ENCODE peak calls at places on chromosomes 13 and 19, in eight cellular contexts. U is GM12878, X is Panc1, Z is HCT116, E is K562, C is HepG2, Y is upper lobe of left lung, G is GM23338. B is an unnamed sample. For H3K4me1, the result is how much of the 10 kb centered on the place peaks cover.

GRCh38 chr19:55245236-55245904 is 13.4 kb downstream of the PPP6R1 start:
- ATAC-seq in G (no peak), Z (no peak), X (no peak), C (no peak), E (no peak), Y (no peak), U (no peak), B (no peak)

GRCh38 chr19:13284929-13285928 is 135.0 kb downstream of the IER2 start:
- ATAC-seq in G (no peak), C (no peak), U (no peak), Z (no peak), X (no peak), Y (no peak), E (no peak), B (no peak)

GRCh38 chr13:109215377-109215776 is 571.0 kb downstream of the IRS2 start:
- ATAC-seq in C (no peak), Y (no peak), E (no peak), X (no peak), G (no peak), U (peak), Z (no peak), B (no peak)

GRCh38 chr19:24140099-24140498 is 53.1 kb downstream of the ZNF254 start:
- ATAC-seq in Y (no peak), X (no peak), Z (no peak), U (no peak), G (no peak), C (peak), E (no peak), B (peak)

GRCh38 chr13:103222683-103223082 is 156.5 kb upstream of the SLC10A2 start:
- ATAC-seq in E (no peak), C (no peak), X (no peak), Y (no peak), Z (no peak), G (no peak), U (no peak), B (no peak)

GRCh38 chr19:24052811-24053210 is 34.2 kb upstream of the ZNF254 start:
- ATAC-seq in U (no peak), Y (no peak), Z (no peak), G (no peak), C (no peak), E (no peak), X (no peak), B (no peak)

GRCh38 chr19:57599377-57599760 is 316 bp upstream of the ZNF530 start:
- ATAC-seq in G (no peak), C (no peak), X (no peak), Y (no peak), Z (no peak), E (no peak), U (no peak), B (no peak)

GRCh38 chr13:113828282-113828825 is 35.5 kb downstream of the GAS6 start:
- ATAC-seq in X (no peak), Z (no peak), C (no peak), U (no peak), E (no peak), Y (no peak), G (no peak), B (no peak)

GRCh38 chr13:112474869-112475268 is 98.7 kb downstream of the SPACA7 start:
- ATAC-seq in E (no peak), Z (no peak), X (no peak), Y (no peak), C (no peak), G (peak), U (no peak), B (no peak)

GRCh38 chr19:3857449-3858003 is 11.3 kb downstream of the ZFR2 start:
- ATAC-seq in X (peak), Y (no peak), Z (no peak), C (no peak), U (peak), E (no peak), G (no peak), B (no peak)

GRCh38 chr13:70964124-70964523 is 855.9 kb upstream of the KLHL1 start:
- ATAC-seq in Z (peak), G (no peak), U (peak), E (no peak), Y (no peak), C (peak), X (no peak), B (no peak)

GRCh38 chr13:18992791-18993190 is 188.8 kb downstream of the TUBA3C start:
- ATAC-seq in G (no peak), C (no peak), Z (no peak), Y (no peak), U (no peak), X (no peak), E (no peak), B (no peak)

GRCh38 chr13:50810998-50811397 is 32.5 kb downstream of the DLEU7 start:
- ATAC-seq in U (peak), Y (no peak), X (no peak), E (no peak), C (no peak), Z (no peak), G (no peak), B (no peak)

DNA sequence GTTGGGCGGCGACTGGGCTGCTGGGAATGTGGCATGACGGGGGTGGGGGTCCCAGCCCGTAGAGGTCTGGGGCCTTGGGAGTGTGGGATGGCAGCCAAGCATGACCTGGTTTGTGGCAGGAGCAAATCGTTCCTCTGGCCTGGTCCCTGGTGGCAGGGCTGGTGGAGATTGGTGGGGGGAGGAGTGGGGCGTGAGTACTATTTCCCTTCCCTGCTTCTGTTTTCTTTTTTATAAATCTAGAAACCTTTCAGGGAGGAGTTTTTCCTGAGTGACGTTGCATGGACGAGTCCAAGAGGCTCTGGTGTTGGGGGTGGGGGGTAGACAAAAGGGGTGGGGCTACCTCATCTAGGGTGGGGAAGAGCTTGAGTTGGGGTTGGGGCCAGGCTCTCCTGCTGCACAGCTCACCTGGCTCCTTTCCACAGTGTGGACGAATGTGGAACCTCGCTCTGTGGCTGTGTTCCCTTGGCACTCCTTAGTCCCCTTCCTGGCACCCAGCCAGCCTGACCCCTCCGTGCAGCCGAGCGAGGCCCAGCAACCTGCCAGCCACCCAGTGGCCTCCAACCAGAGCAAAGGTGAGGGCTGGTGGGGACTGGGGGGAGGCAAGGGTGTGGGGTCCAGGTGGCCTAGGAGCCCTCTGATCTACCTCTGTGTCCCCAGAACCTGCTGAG is 15.4 kb upstream of the PRR19 start:
- ATAC-seq in C (no peak), Z (no peak), Y (no peak), X (no peak), E (no peak), G (no peak), U (no peak), B (no peak)
- H3K4me1 ChIP-seq in C (under half), Z (under half), Y (under half), X (under half), E (half or more), G (under half), U (under half), B (under half)

GRCh38 chr19:8485561-8486371 is 16.7 kb downstream of the PRAM1 start:
- ATAC-seq in C (no peak), E (no peak), G (no peak), Z (no peak), Y (no peak), U (no peak), X (no peak), B (no peak)

GRCh38 chr19:8488351-8488750 is 14.1 kb downstream of the PRAM1 start:
- ATAC-seq in G (no peak), Z (no peak), U (no peak), X (no peak), C (no peak), E (no peak), Y (no peak), B (no peak)

GRCh38 chr19:8486661-8487136 is 15.7 kb downstream of the PRAM1 start:
- ATAC-seq in X (no peak), Y (no peak), E (no peak), Z (no peak), G (no peak), C (no peak), U (no peak), B (no peak)

GRCh38 chr19:8489591-8490394 is 12.6 kb downstream of the PRAM1 start:
- ATAC-seq in G (peak), U (peak), E (peak), Z (peak), C (peak), Y (no peak), X (peak), B (no peak)

DNA sequence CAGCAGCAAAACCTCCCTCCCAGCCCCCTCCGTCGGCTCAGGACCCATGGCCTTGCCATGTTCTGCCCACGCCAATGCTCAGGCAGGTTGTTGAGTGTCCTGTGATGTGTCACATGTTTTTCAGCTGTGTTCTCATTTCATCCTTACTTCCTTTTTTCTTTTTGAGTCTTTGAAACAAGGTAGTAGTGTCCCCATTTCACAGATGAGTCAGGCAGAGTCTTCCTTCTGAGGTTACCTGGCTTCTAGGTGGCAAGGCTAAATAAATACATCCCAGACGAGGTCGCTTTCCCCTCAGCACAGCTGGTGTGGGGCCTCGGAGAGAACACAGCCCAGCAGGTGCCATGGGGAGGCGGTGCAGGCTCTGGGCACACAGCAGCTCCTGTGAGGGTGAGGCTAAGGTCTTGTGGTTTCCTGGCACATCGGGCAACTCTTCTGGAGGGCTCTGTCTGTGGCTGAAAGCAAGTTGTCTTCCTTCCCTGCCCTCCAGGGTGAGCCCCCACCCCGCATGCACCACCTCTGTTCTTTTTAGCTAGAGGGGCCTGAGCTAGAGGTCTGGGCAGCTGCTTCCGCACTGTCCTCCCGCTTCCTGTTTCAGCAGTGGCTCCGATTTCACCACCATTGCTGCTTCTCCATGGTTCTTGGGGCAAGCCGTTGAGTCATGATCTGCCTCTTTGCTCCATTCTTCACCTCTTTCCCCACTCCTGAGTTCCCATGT is 15.1 kb downstream of the PRAM1 start:
- ATAC-seq in X (no peak), C (no peak), Z (no peak), U (no peak), Y (peak), E (no peak), G (no peak), B (peak)
- TF ChIP-seq POLR2AphosphoS5 in X (no peak), C (no peak), Z (no peak), U (peak), Y (peak), E (no peak), G (no peak), B (no peak)

DNA sequence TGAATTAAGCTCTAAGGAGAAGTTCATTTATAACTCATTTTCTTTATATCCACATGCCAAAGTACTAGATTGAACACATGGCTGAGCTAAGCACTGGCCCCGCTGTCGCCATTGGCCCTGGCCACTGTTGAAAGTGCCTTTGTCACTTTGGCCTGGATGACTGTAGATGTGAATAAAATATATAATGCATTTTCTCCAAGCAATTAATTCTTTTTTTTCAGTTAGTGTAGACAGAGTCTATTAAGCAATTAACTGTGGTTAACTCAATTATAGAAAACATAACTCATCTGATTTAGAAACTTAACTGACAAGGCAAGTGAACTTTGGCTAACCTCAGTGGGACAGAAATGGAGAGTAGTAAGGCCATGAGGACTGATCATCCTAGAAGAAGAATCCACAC is 965.6 kb downstream of the EFNB2 start:
- ATAC-seq in C (no peak), E (no peak), Z (no peak), U (no peak), G (no peak), X (no peak), Y (no peak), B (no peak)
- H3K4me1 ChIP-seq in C (under half), E (under half), Z (under half), U (under half), G (under half), X (under half), Y (under half), B (under half)

DNA sequence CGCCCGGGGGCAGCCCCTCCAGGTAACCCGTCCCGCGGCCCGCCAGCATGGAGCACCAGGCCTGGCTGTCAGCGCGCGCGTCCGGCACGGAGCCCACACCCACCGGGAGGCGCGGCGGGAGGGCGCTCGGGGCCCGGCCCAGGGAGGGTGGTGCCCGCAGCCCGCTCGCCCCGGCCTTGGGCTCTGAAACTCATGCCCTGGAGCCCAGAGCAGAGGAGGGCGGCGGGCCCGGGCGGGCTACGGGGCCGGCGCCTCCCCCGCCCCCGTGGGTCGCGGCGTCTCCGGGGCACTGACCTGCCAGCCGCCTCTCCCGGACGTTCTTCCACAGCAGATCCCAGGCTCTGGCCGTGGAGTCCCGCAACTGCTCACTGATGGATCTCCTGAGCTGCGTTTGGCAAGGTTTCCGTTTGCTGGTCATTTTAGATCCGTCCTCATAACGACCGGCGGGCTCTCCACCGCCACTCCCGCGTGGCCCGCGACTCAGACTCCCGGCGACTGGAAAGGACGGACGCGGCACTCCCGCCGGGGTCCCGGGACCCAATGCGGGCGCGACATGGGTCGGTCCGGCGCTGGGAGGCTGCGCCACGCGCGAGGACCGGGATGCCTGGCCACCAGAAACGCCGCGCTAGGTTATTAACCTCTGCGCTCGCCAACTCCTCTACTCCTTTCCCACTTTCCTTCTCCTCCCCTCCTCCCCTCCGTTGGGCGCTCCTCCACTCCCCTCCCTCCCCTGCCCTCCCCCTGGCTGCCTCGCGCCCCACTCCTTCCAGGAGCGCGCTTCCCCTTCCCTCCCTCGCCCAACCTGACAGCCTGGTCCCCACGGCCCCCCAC is 64.7 kb upstream of the STARD13 start:
- ATAC-seq in E (no peak), C (no peak), Y (peak), X (peak), U (no peak), Z (peak), G (peak), B (peak)
- TF ChIP-seq POLR2AphosphoS5 in E (no peak), C (no peak), Y (peak), X (no peak), U (no peak), Z (no peak), G (no peak), B (no peak)

DNA sequence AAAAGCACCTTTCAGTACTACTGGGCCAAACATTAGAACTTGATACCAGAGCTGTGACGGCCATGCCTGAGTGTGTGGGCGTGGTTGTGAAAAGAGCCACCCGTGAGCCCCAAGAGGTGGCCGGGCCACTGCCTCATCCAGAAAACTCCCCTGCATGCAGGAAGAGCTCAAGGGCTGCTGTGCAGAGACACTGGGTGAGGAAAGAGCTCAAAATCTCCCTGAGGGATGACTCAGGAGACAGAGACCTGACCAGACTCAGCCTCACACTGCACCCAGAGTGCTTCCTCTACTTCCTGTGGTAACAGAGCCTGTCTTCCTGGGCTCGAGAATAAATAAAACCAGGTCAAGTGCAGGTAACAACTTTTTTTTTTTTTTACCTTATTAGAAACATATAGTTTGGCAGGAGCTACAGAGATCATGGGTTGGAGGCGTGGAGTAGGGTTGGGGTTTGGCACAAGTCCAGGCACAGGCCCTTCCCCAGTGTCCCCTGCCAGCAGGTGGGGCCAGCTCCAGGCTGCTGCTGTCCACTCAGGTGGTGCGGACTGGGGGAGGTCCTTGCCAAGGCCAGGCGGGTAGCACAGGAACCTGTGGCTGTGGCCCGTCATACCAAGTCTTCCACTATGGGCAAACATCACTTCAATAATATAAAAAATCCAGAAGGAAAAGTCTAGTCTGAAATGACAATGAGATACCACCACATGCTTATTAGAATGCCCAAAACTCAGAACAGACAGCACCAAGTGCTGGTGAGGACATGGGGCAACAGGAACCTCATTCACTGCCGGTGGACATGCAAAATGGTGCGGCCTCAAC is 25.5 kb downstream of the ELL start:
- ATAC-seq in Z (peak), C (peak), X (no peak), E (peak), U (peak), G (no peak), Y (peak), B (no peak)
- H3K4me1 ChIP-seq in Z (under half), C (half or more), X (under half), E (under half), U (under half), G (under half), Y (half or more), B (half or more)